ENCODE peak calls at places on chromosomes 1 and 21, in six cellular contexts. Q, Y, C, J, E and W are unnamed samples.

GRCh38 chr1:92587445-92587844 is 100.7 kb upstream of the GFI1 start:
- DNase-seq in Q (no peak), Y (no peak), C (no peak), J (no peak), E (no peak), W (no peak)

GRCh38 chr1:244341455-244342450 is 110.0 kb downstream of the ADSS2 start:
- DNase-seq in Q (no peak), Y (no peak), C (no peak), J (peak), E (no peak), W (no peak)

GRCh38 chr21:44288251-44289110 is 2.8 kb downstream of the AIRE start:
- DNase-seq in Q (no peak), Y (no peak), C (no peak), J (no peak), E (no peak), W (no peak)

GRCh38 chr21:36422279-36423098 is 37.3 kb downstream of the CHAF1B start:
- DNase-seq in Q (peak), Y (peak), C (no peak), J (peak), E (peak), W (peak)

GRCh38 chr1:242147096-242147976 is 148.4 kb upstream of the MAP1LC3C start:
- DNase-seq in Q (no peak), Y (no peak), C (no peak), J (no peak), E (no peak), W (no peak)

GRCh38 chr1:96569288-96569687 is 152.3 kb upstream of the PTBP2 start:
- DNase-seq in Q (no peak), Y (no peak), C (no peak), J (no peak), E (no peak), W (no peak)

GRCh38 chr1:67460648-67461500 is 30.7 kb upstream of the SERBP1 start:
- DNase-seq in Q (no peak), Y (no peak), C (no peak), J (no peak), E (peak), W (no peak)

GRCh38 chr1:230568008-230568407 is 74.3 kb upstream of the COG2 start:
- DNase-seq in Q (no peak), Y (peak), C (no peak), J (peak), E (peak), W (no peak)

GRCh38 chr1:15027515-15027948 is 126.0 kb upstream of the TMEM51 start:
- DNase-seq in Q (peak), Y (no peak), C (no peak), J (peak), E (peak), W (peak)

GRCh38 chr21:45292399-45293213 is 4.9 kb upstream of the POFUT2 start:
- DNase-seq in Q (peak), Y (peak), C (peak), J (peak), E (peak), W (peak)

GRCh38 chr1:172394167-172394751 is 26.2 kb upstream of the C1orf105 start:
- DNase-seq in Q (peak), Y (no peak), C (no peak), J (peak), E (no peak), W (no peak)

GRCh38 chr1:246532519-246532918 is 25.4 kb upstream of the SMYD3 start:
- DNase-seq in Q (no peak), Y (no peak), C (no peak), J (no peak), E (no peak), W (no peak)

GRCh38 chr1:67700692-67701410 is 15.8 kb downstream of the GADD45A start:
- DNase-seq in Q (no peak), Y (no peak), C (no peak), J (no peak), E (no peak), W (no peak)

GRCh38 chr1:155219592-155220031 is 11.1 kb downstream of the MTX1 start:
- DNase-seq in Q (no peak), Y (no peak), C (no peak), J (peak), E (no peak), W (no peak)

GRCh38 chr1:228882041-228882784 is 146.9 kb downstream of the RHOU start:
- DNase-seq in Q (no peak), Y (no peak), C (no peak), J (no peak), E (no peak), W (no peak)

GRCh38 chr1:229693124-229693523 is 67.1 kb downstream of the URB2 start:
- DNase-seq in Q (no peak), Y (no peak), C (no peak), J (no peak), E (no peak), W (no peak)

GRCh38 chr1:75257424-75257823 is 123.2 kb downstream of the LHX8 start:
- DNase-seq in Q (no peak), Y (no peak), C (no peak), J (no peak), E (no peak), W (no peak)

GRCh38 chr1:225437710-225438437 is 10.0 kb upstream of the LBR start:
- DNase-seq in Q (no peak), Y (no peak), C (no peak), J (peak), E (no peak), W (no peak)

GRCh38 chr21:43740497-43741156 is 21.7 kb downstream of the PDXK start:
- DNase-seq in Q (no peak), Y (no peak), C (peak), J (no peak), E (no peak), W (peak)

GRCh38 chr1:63665410-63665809 is 72.2 kb downstream of the PGM1 start:
- DNase-seq in Q (no peak), Y (no peak), C (no peak), J (no peak), E (no peak), W (no peak)

GRCh38 chr1:100347009-100347966 is 5.0 kb upstream of the CDC14A start:
- DNase-seq in Q (no peak), Y (no peak), C (no peak), J (no peak), E (no peak), W (no peak)

GRCh38 chr1:61626820-61627219 is 98.1 kb downstream of the TM2D1 start:
- DNase-seq in Q (no peak), Y (no peak), C (no peak), J (no peak), E (no peak), W (no peak)

GRCh38 chr21:26072891-26073615 is 97.5 kb downstream of the APP start:
- DNase-seq in Q (no peak), Y (peak), C (no peak), J (no peak), E (peak), W (peak)

GRCh38 chr1:34268311-34269042 is 91.8 kb downstream of the C1orf94 start:
- DNase-seq in Q (no peak), Y (no peak), C (no peak), J (no peak), E (peak), W (peak)

GRCh38 chr1:154155282-154155681 is 409 bp upstream of the NUP210L start:
- DNase-seq in Q (no peak), Y (peak), C (no peak), J (no peak), E (no peak), W (peak)

GRCh38 chr1:202210370-202210769 is 16.8 kb downstream of the LGR6 start:
- DNase-seq in Q (no peak), Y (no peak), C (no peak), J (peak), E (no peak), W (peak)

GRCh38 chr1:35178874-35179380 is 14.0 kb downstream of the SFPQ start:
- DNase-seq in Q (no peak), Y (no peak), C (no peak), J (no peak), E (no peak), W (no peak)

GRCh38 chr1:6927626-6928025 is 142.4 kb downstream of the CAMTA1 start:
- DNase-seq in Q (no peak), Y (no peak), C (no peak), J (no peak), E (no peak), W (no peak)

GRCh38 chr1:29453502-29454240 is 217.3 kb downstream of the PTPRU start:
- DNase-seq in Q (peak), Y (peak), C (no peak), J (no peak), E (peak), W (peak)

GRCh38 chr1:2965676-2966075 is 55.6 kb upstream of the ACTRT2 start:
- DNase-seq in Q (no peak), Y (no peak), C (no peak), J (no peak), E (no peak), W (no peak)

GRCh38 chr1:244473059-244473605 is 12.1 kb downstream of the CATSPERE start:
- DNase-seq in Q (no peak), Y (no peak), C (no peak), J (no peak), E (no peak), W (no peak)

GRCh38 chr1:62906428-62906886 is 122.5 kb downstream of the ATG4C start:
- DNase-seq in Q (no peak), Y (no peak), C (no peak), J (no peak), E (peak), W (peak)

GRCh38 chr1:1624443-1625403 is 7.2 kb upstream of the MMP23B start:
- DNase-seq in Q (no peak), Y (no peak), C (no peak), J (peak), E (no peak), W (no peak)

GRCh38 chr1:113567427-113567826 is 177.1 kb downstream of the MAGI3 start:
- DNase-seq in Q (no peak), Y (no peak), C (no peak), J (no peak), E (no peak), W (no peak)

GRCh38 chr1:228668553-228669400 is 66.5 kb upstream of the RHOU start:
- DNase-seq in Q (no peak), Y (no peak), C (no peak), J (peak), E (peak), W (peak)